ENCODE peak calls at places on chromosomes 4 and X, in six cellular contexts. O is progenitor cell of endocrine pancreas, V is cardiac fibroblast, A is nephron progenitor cell, W is tibial nerve, R is EH. P is an unnamed sample.

GRCh38 chrX:40544343-40545250 is 36.2 kb upstream of the ATP6AP2 start:
- DNase-seq in O (no peak), V (peak), A (no peak), W (no peak), R (peak), P (no peak)

GRCh38 chr4:187006189-187006618 is 282.5 kb upstream of the FAT1 start:
- DNase-seq in O (no peak), V (peak), A (no peak), W (no peak), R (peak), P (no peak)

GRCh38 chr4:177442623-177443155 is 452 bp upstream of the AGA start:
- DNase-seq in O (no peak), V (peak), A (no peak), W (peak), R (no peak), P (no peak)

GRCh38 chrX:65681810-65682209 is 14.4 kb downstream of the MSN start:
- DNase-seq in O (no peak), V (no peak), A (no peak), W (no peak), R (no peak), P (no peak)

GRCh38 chrX:110180176-110180927 is 137.5 kb downstream of the AMMECR1 start:
- DNase-seq in O (no peak), V (peak), A (no peak), W (no peak), R (peak), P (no peak)

GRCh38 chrX:101442095-101442494 is 34.1 kb downstream of the HNRNPH2 start:
- DNase-seq in O (no peak), V (peak), A (no peak), W (no peak), R (no peak), P (no peak)

GRCh38 chr4:99468891-99469290 is 33.7 kb upstream of the ADH7 start:
- DNase-seq in O (no peak), V (no peak), A (no peak), W (no peak), R (peak), P (no peak)

GRCh38 chr4:87679449-87680169 is 29.5 kb downstream of the DMP1 start:
- DNase-seq in O (peak), V (peak), A (peak), W (peak), R (peak), P (peak)

GRCh38 chr4:185955817-185956542 is 113.0 kb upstream of the TLR3 start:
- DNase-seq in O (no peak), V (no peak), A (peak), W (no peak), R (no peak), P (peak)

GRCh38 chrX:118352566-118352965 is 6.7 kb downstream of the WDR44 start:
- DNase-seq in O (no peak), V (no peak), A (no peak), W (no peak), R (no peak), P (no peak)

GRCh38 chr4:44447563-44448504 is 775 bp downstream of the KCTD8 start:
- DNase-seq in O (peak), V (peak), A (peak), W (no peak), R (no peak), P (peak)

GRCh38 chr4:26372525-26373172 is 51.8 kb downstream of the RBPJ start:
- DNase-seq in O (no peak), V (peak), A (no peak), W (peak), R (peak), P (no peak)

GRCh38 chr4:90185416-90185815 is 58.2 kb downstream of the CCSER1 start:
- DNase-seq in O (no peak), V (no peak), A (no peak), W (no peak), R (no peak), P (no peak)

GRCh38 chr4:6221296-6221850 is 21.0 kb upstream of the JAKMIP1 start:
- DNase-seq in O (no peak), V (no peak), A (no peak), W (no peak), R (no peak), P (no peak)

GRCh38 chr4:120156115-120156718 is 89.6 kb upstream of the MAD2L1 start:
- DNase-seq in O (peak), V (peak), A (peak), W (peak), R (peak), P (peak)

GRCh38 chr4:12579172-12579571 is 905.0 kb downstream of the RAB28 start:
- DNase-seq in O (no peak), V (peak), A (no peak), W (no peak), R (no peak), P (no peak)

GRCh38 chrX:110280954-110281353 is 36.9 kb downstream of the AMMECR1 start:
- DNase-seq in O (no peak), V (peak), A (no peak), W (no peak), R (peak), P (no peak)

GRCh38 chrX:119343856-119344255 is 55.3 kb upstream of the SLC25A43 start:
- DNase-seq in O (no peak), V (no peak), A (no peak), W (no peak), R (no peak), P (no peak)